ENCODE peak calls at places on chromosome 1, in six cellular contexts. One of them, this sample, is unnamed.

GRCh38 chr1:241592273-241592958 is 47.8 kb downstream of the CHML start:
- DNase-seq in suprapubic skin: no peak
- DNase-seq in bronchial epithelial cell: peak
- DNase-seq in RWPE1: peak
- DNase-seq in nephron progenitor cell: no peak
- DNase-seq in AG04449: no peak
- DNase-seq in this sample: no peak

GRCh38 chr1:201419737-201420607 is 1.6 kb downstream of the TNNI1 start:
- DNase-seq in RWPE1: no peak
- DNase-seq in AG04449: no peak
- DNase-seq in nephron progenitor cell: no peak
- DNase-seq in suprapubic skin: no peak
- DNase-seq in bronchial epithelial cell: no peak
- DNase-seq in this sample: no peak

GRCh38 chr1:71413441-71414170 is 332.8 kb upstream of the ZRANB2 start:
- DNase-seq in suprapubic skin: no peak
- DNase-seq in nephron progenitor cell: no peak
- DNase-seq in RWPE1: no peak
- DNase-seq in AG04449: no peak
- DNase-seq in bronchial epithelial cell: no peak
- DNase-seq in this sample: no peak

GRCh38 chr1:35642472-35642955 is 1.2 kb upstream of the PSMB2 start:
- DNase-seq in bronchial epithelial cell: no peak
- DNase-seq in AG04449: no peak
- DNase-seq in suprapubic skin: no peak
- DNase-seq in RWPE1: no peak
- DNase-seq in nephron progenitor cell: no peak
- DNase-seq in this sample: no peak

GRCh38 chr1:245292571-245292970 is 137.8 kb downstream of the KIF26B start:
- DNase-seq in suprapubic skin: no peak
- DNase-seq in AG04449: no peak
- DNase-seq in RWPE1: no peak
- DNase-seq in nephron progenitor cell: no peak
- DNase-seq in bronchial epithelial cell: no peak
- DNase-seq in this sample: no peak

GRCh38 chr1:94922756-94923465 is 4.0 kb downstream of the CNN3 start:
- DNase-seq in RWPE1: no peak
- DNase-seq in AG04449: peak
- DNase-seq in suprapubic skin: no peak
- DNase-seq in bronchial epithelial cell: no peak
- DNase-seq in nephron progenitor cell: no peak
- DNase-seq in this sample: no peak

GRCh38 chr1:76428027-76428426 is 353.5 kb downstream of the ST6GALNAC3 start:
- DNase-seq in RWPE1: no peak
- DNase-seq in nephron progenitor cell: no peak
- DNase-seq in bronchial epithelial cell: no peak
- DNase-seq in AG04449: no peak
- DNase-seq in suprapubic skin: no peak
- DNase-seq in this sample: no peak

GRCh38 chr1:229617351-229618100 is 8.4 kb downstream of the TAF5L start:
- DNase-seq in bronchial epithelial cell: no peak
- DNase-seq in AG04449: no peak
- DNase-seq in nephron progenitor cell: no peak
- DNase-seq in suprapubic skin: no peak
- DNase-seq in RWPE1: no peak
- DNase-seq in this sample: no peak

GRCh38 chr1:193408782-193409293 is 222.4 kb upstream of the B3GALT2 start:
- DNase-seq in nephron progenitor cell: no peak
- DNase-seq in suprapubic skin: no peak
- DNase-seq in AG04449: peak
- DNase-seq in bronchial epithelial cell: peak
- DNase-seq in RWPE1: no peak
- DNase-seq in this sample: peak

GRCh38 chr1:108190686-108191416 is 9.3 kb downstream of the SLC25A24 start:
- DNase-seq in suprapubic skin: no peak
- DNase-seq in bronchial epithelial cell: no peak
- DNase-seq in RWPE1: no peak
- DNase-seq in AG04449: no peak
- DNase-seq in nephron progenitor cell: no peak
- DNase-seq in this sample: no peak

GRCh38 chr1:183164350-183164749 is 21.7 kb upstream of the LAMC2 start:
- DNase-seq in suprapubic skin: no peak
- DNase-seq in RWPE1: peak
- DNase-seq in nephron progenitor cell: no peak
- DNase-seq in AG04449: no peak
- DNase-seq in bronchial epithelial cell: peak
- DNase-seq in this sample: peak

GRCh38 chr1:58895082-58895481 is 111.2 kb upstream of the JUN start:
- DNase-seq in AG04449: no peak
- DNase-seq in nephron progenitor cell: no peak
- DNase-seq in RWPE1: no peak
- DNase-seq in suprapubic skin: no peak
- DNase-seq in bronchial epithelial cell: no peak
- DNase-seq in this sample: no peak

GRCh38 chr1:226485192-226485591 is 63.4 kb upstream of the STUM start:
- DNase-seq in AG04449: no peak
- DNase-seq in suprapubic skin: no peak
- DNase-seq in nephron progenitor cell: no peak
- DNase-seq in bronchial epithelial cell: no peak
- DNase-seq in RWPE1: no peak
- DNase-seq in this sample: no peak

GRCh38 chr1:201503397-201504176 is 3.3 kb downstream of the CSRP1 start:
- DNase-seq in RWPE1: peak
- DNase-seq in suprapubic skin: no peak
- DNase-seq in AG04449: peak
- DNase-seq in bronchial epithelial cell: peak
- DNase-seq in nephron progenitor cell: peak
- DNase-seq in this sample: peak

GRCh38 chr1:41724248-41724647 is 194.5 kb downstream of the HIVEP3 start:
- DNase-seq in nephron progenitor cell: no peak
- DNase-seq in RWPE1: no peak
- DNase-seq in bronchial epithelial cell: no peak
- DNase-seq in AG04449: no peak
- DNase-seq in suprapubic skin: no peak
- DNase-seq in this sample: no peak

GRCh38 chr1:25695991-25696330 is 79.4 kb downstream of the MAN1C1 start:
- DNase-seq in nephron progenitor cell: no peak
- DNase-seq in RWPE1: peak
- DNase-seq in bronchial epithelial cell: peak
- DNase-seq in AG04449: peak
- DNase-seq in suprapubic skin: no peak
- DNase-seq in this sample: no peak

GRCh38 chr1:246724725-246725095 is 501 bp downstream of the SCCPDH start:
- DNase-seq in AG04449: no peak
- DNase-seq in bronchial epithelial cell: peak
- DNase-seq in nephron progenitor cell: peak
- DNase-seq in RWPE1: peak
- DNase-seq in suprapubic skin: no peak
- DNase-seq in this sample: no peak

GRCh38 chr1:56448937-56449336 is 130.4 kb downstream of the PLPP3 start:
- DNase-seq in nephron progenitor cell: no peak
- DNase-seq in suprapubic skin: no peak
- DNase-seq in AG04449: no peak
- DNase-seq in RWPE1: peak
- DNase-seq in bronchial epithelial cell: peak
- DNase-seq in this sample: no peak

GRCh38 chr1:29984107-29984506 is 739.3 kb downstream of the MATN1 start:
- DNase-seq in nephron progenitor cell: no peak
- DNase-seq in bronchial epithelial cell: no peak
- DNase-seq in suprapubic skin: no peak
- DNase-seq in AG04449: no peak
- DNase-seq in RWPE1: no peak
- DNase-seq in this sample: no peak

GRCh38 chr1:183349201-183349711 is 68.9 kb downstream of the NMNAT2 start:
- DNase-seq in nephron progenitor cell: no peak
- DNase-seq in suprapubic skin: no peak
- DNase-seq in AG04449: peak
- DNase-seq in RWPE1: no peak
- DNase-seq in bronchial epithelial cell: no peak
- DNase-seq in this sample: no peak

GRCh38 chr1:38962113-38962512 is 20.5 kb upstream of the RHBDL2 start:
- DNase-seq in RWPE1: no peak
- DNase-seq in nephron progenitor cell: no peak
- DNase-seq in AG04449: peak
- DNase-seq in bronchial epithelial cell: peak
- DNase-seq in suprapubic skin: no peak
- DNase-seq in this sample: no peak

GRCh38 chr1:212915245-212916091 is 34.9 kb upstream of the VASH2 start:
- DNase-seq in nephron progenitor cell: no peak
- DNase-seq in AG04449: no peak
- DNase-seq in suprapubic skin: no peak
- DNase-seq in RWPE1: no peak
- DNase-seq in bronchial epithelial cell: no peak
- DNase-seq in this sample: no peak

GRCh38 chr1:14314032-14314431 is 284.5 kb upstream of the KAZN start:
- DNase-seq in bronchial epithelial cell: no peak
- DNase-seq in RWPE1: no peak
- DNase-seq in nephron progenitor cell: no peak
- DNase-seq in AG04449: no peak
- DNase-seq in suprapubic skin: no peak
- DNase-seq in this sample: no peak

GRCh38 chr1:46246548-46247432 is 773 bp upstream of the RAD54L start:
- DNase-seq in bronchial epithelial cell: no peak
- DNase-seq in nephron progenitor cell: no peak
- DNase-seq in AG04449: no peak
- DNase-seq in RWPE1: peak
- DNase-seq in suprapubic skin: peak
- DNase-seq in this sample: no peak

GRCh38 chr1:46247433-46248121 is at the start of gene RAD54L:
- DNase-seq in RWPE1: peak
- DNase-seq in suprapubic skin: peak
- DNase-seq in bronchial epithelial cell: peak
- DNase-seq in AG04449: peak
- DNase-seq in nephron progenitor cell: peak
- DNase-seq in this sample: peak

GRCh38 chr1:46244656-46245371 is 2.7 kb upstream of the RAD54L start:
- DNase-seq in AG04449: no peak
- DNase-seq in suprapubic skin: no peak
- DNase-seq in RWPE1: peak
- DNase-seq in nephron progenitor cell: no peak
- DNase-seq in bronchial epithelial cell: peak
- DNase-seq in this sample: no peak

GRCh38 chr1:46242918-46243317 is 4.6 kb upstream of the RAD54L start:
- DNase-seq in bronchial epithelial cell: no peak
- DNase-seq in nephron progenitor cell: no peak
- DNase-seq in RWPE1: no peak
- DNase-seq in suprapubic skin: no peak
- DNase-seq in AG04449: no peak
- DNase-seq in this sample: no peak

GRCh38 chr1:46248122-46248920 is 758 bp downstream of the RAD54L start:
- DNase-seq in suprapubic skin: no peak
- DNase-seq in RWPE1: peak
- DNase-seq in bronchial epithelial cell: peak
- DNase-seq in AG04449: no peak
- DNase-seq in nephron progenitor cell: peak
- DNase-seq in this sample: no peak
- TF ChIP-seq CTCF in suprapubic skin: no peak
- TF ChIP-seq CTCF in RWPE1: peak
- TF ChIP-seq CTCF in bronchial epithelial cell: no peak
- TF ChIP-seq CTCF in AG04449: no peak
- TF ChIP-seq CTCF in nephron progenitor cell: peak
- TF ChIP-seq CTCF in this sample: peak

GRCh38 chr1:7516341-7516740 is 254.8 kb upstream of the VAMP3 start:
- DNase-seq in AG04449: no peak
- DNase-seq in nephron progenitor cell: peak
- DNase-seq in RWPE1: no peak
- DNase-seq in bronchial epithelial cell: no peak
- DNase-seq in suprapubic skin: no peak
- DNase-seq in this sample: no peak
- TF ChIP-seq CTCF in AG04449: peak
- TF ChIP-seq CTCF in nephron progenitor cell: no peak
- TF ChIP-seq CTCF in RWPE1: no peak
- TF ChIP-seq CTCF in bronchial epithelial cell: no peak
- TF ChIP-seq CTCF in suprapubic skin: no peak
- TF ChIP-seq CTCF in this sample: peak

DNA sequence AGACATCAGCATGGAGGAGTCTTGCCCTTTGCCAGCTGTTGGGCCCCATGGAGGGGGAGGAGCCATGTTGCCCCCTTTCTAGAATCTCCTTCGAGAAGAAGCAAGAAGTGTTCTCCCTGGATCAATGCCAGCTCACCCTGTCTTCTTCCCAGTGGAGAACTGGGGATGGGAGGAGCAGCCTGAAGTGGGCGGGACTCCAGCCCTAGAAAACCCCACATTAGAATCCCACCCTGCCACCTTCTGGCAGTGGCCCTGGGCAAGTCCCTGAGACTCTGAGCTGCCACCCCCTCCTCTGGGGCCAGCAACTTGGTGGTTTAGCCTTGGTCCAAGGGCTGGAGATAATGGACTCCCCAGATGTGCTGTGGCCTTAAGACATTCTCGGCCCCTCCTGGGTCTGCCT is 51.7 kb downstream of the PAX7 start:
- DNase-seq in AG04449: no peak
- DNase-seq in nephron progenitor cell: no peak
- DNase-seq in RWPE1: no peak
- DNase-seq in suprapubic skin: no peak
- DNase-seq in bronchial epithelial cell: no peak
- DNase-seq in this sample: no peak
- TF ChIP-seq CTCF in AG04449: no peak
- TF ChIP-seq CTCF in nephron progenitor cell: no peak
- TF ChIP-seq CTCF in RWPE1: no peak
- TF ChIP-seq CTCF in suprapubic skin: no peak
- TF ChIP-seq CTCF in bronchial epithelial cell: no peak
- TF ChIP-seq CTCF in this sample: no peak

DNA sequence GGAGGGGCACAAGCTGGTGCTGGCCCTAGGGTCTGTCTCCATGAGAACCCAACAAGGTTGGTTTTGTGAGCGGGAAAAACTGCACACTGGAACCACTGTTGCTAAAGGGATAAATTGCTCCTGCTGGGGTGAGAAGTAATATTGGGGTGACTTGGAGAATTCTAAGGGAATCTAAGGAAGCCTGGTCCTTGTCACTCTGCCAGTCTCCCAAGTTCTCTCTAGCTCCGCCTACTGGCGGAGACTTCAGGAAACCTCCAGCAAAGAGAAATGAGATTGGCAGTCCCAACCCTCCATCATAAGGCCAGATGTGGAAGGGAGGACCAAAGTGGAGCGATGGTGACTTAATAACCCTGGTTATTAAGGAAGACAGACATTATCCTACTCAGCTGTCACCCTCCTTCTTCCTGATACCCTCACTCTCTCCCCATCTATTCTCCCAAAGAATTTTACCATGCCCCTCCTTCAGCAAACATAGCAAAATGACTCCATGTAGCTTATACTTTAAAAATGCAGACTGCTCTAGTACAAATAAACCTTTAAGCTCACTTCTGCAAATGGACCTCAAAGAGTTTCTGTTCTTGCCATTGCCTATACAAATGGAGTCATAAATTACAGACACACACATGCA is 2.7 kb downstream of the LCE1F start:
- DNase-seq in suprapubic skin: no peak
- DNase-seq in RWPE1: no peak
- DNase-seq in nephron progenitor cell: no peak
- DNase-seq in bronchial epithelial cell: no peak
- DNase-seq in AG04449: no peak
- DNase-seq in this sample: no peak
- TF ChIP-seq CTCF in suprapubic skin: no peak
- TF ChIP-seq CTCF in RWPE1: peak
- TF ChIP-seq CTCF in nephron progenitor cell: no peak
- TF ChIP-seq CTCF in bronchial epithelial cell: peak
- TF ChIP-seq CTCF in AG04449: peak
- TF ChIP-seq CTCF in this sample: peak